ENCODE peak calls at places on chromosomes 6 and 20, in seven cellular contexts. Q is GM12864, S is sigmoid colon, X is RWPE1, R is SK-N-SH, D is choroid plexus epithelial cell, L is A549. J is an unnamed sample.

GRCh38 chr6:103870970-103871369 is 988.7 kb downstream of the HACE1 start:
- DNase-seq in Q (no peak), S (no peak), X (no peak), R (no peak), D (no peak), L (no peak), J (no peak)

GRCh38 chr20:62631336-62632317 is 10.7 kb upstream of the SLCO4A1 start:
- DNase-seq in Q (no peak), S (no peak), X (no peak), R (no peak), D (no peak), L (no peak), J (no peak)

GRCh38 chr20:21684671-21685070 is 20.8 kb upstream of the PAX1 start:
- DNase-seq in Q (no peak), S (no peak), X (no peak), R (no peak), D (no peak), L (no peak), J (no peak)

GRCh38 chr6:21780601-21781000 is 187.1 kb downstream of the SOX4 start:
- DNase-seq in Q (no peak), S (no peak), X (no peak), R (no peak), D (peak; percentile 64), L (no peak), J (no peak)

GRCh38 chr6:43278524-43279078 is 19.5 kb upstream of the SLC22A7 start:
- DNase-seq in Q (no peak), S (no peak), X (peak; percentile 38), R (no peak), D (no peak), L (no peak), J (no peak)

GRCh38 chr20:38640486-38640885 is 38.9 kb downstream of the ARHGAP40 start:
- DNase-seq in Q (no peak), S (no peak), X (no peak), R (no peak), D (no peak), L (no peak), J (no peak)

GRCh38 chr6:170271771-170272314 is 19.0 kb downstream of the DLL1 start:
- DNase-seq in Q (peak; percentile 91), S (no peak), X (no peak), R (no peak), D (no peak), L (no peak), J (no peak)

GRCh38 chr20:63024573-63025392 is 18.0 kb upstream of the BHLHE23 start:
- DNase-seq in Q (no peak), S (no peak), X (no peak), R (no peak), D (no peak), L (no peak), J (no peak)

GRCh38 chr20:23078351-23078993 is 7.7 kb downstream of the CD93 start:
- DNase-seq in Q (no peak), S (peak; percentile 56), X (no peak), R (no peak), D (peak; percentile 81), L (no peak), J (no peak)

GRCh38 chr20:58661298-58662141 is 10.4 kb downstream of the STX16 start:
- DNase-seq in Q (no peak), S (no peak), X (no peak), R (no peak), D (no peak), L (no peak), J (no peak)

GRCh38 chr6:14068133-14068532 is 49.4 kb upstream of the CD83 start:
- DNase-seq in Q (no peak), S (no peak), X (peak; percentile 33), R (no peak), D (peak; percentile 88), L (no peak), J (peak; percentile 10)

J was measured in BJ.